ENCODE peak calls at places on chromosomes 1 and 21, in ten cellular contexts. F is K562, D is uterus, X is heart left ventricle, Y is ascending aorta, V is fibroblast of the aortic adventitia, L is colonic mucosa, B is AG04450, M is cardiac muscle cell, E is DND-41. H is an unnamed sample.

GRCh38 chr1:79815115-79815514 is 808.6 kb upstream of the ADGRL4 start:
- DNase-seq in F (no peak), D (no peak), X (no peak), Y (no peak), V (peak; percentile 25), L (no peak), B (no peak), M (no peak), E (no peak), H (no peak)

GRCh38 chr1:99737016-99737415 is 29.4 kb downstream of the FRRS1 start:
- DNase-seq in F (peak; percentile 55), D (no peak), X (peak; percentile 24), Y (no peak), V (peak; percentile 78), L (peak; percentile 37), B (peak; percentile 39), M (peak; percentile 79), E (no peak), H (peak; percentile 81)

GRCh38 chr1:39729030-39729429 is 9.7 kb upstream of the PPIE start:
- DNase-seq in F (no peak), D (no peak), X (no peak), Y (no peak), V (peak; percentile 13), L (no peak), B (no peak), M (peak; percentile 44), E (no peak), H (peak; percentile 16)

GRCh38 chr1:27418326-27418761 is 25.9 kb downstream of the GPR3 start:
- DNase-seq in F (peak; percentile 50), D (peak; percentile 78), X (peak; percentile 69), Y (peak; percentile 86), V (peak; percentile 93), L (peak; percentile 60), B (peak; percentile 82), M (peak; percentile 96), E (no peak), H (peak; percentile 97)

GRCh38 chr1:62057631-62058290 is 136.9 kb upstream of the L1TD1 start:
- DNase-seq in F (no peak), D (no peak), X (no peak), Y (no peak), V (no peak), L (no peak), B (no peak), M (no peak), E (no peak), H (no peak)

GRCh38 chr1:19154876-19155275 is 55.2 kb downstream of the UBR4 start:
- DNase-seq in F (no peak), D (no peak), X (no peak), Y (no peak), V (no peak), L (no peak), B (no peak), M (no peak), E (no peak), H (no peak)

GRCh38 chr1:98277111-98277510 is 356.3 kb upstream of the DPYD start:
- DNase-seq in F (no peak), D (no peak), X (no peak), Y (no peak), V (peak; percentile 58), L (no peak), B (peak; percentile 24), M (peak; percentile 52), E (no peak), H (peak; percentile 51)

GRCh38 chr21:16821588-16821987 is 691.3 kb upstream of the CXADR start:
- DNase-seq in F (no peak), D (no peak), X (no peak), Y (no peak), V (no peak), L (no peak), B (no peak), M (no peak), E (no peak), H (no peak)

GRCh38 chr1:202160377-202160940 is at the start of gene PTPN7:
- DNase-seq in F (peak; percentile 75), D (no peak), X (no peak), Y (no peak), V (no peak), L (peak; percentile 49), B (no peak), M (no peak), E (peak; percentile 95), H (no peak)

GRCh38 chr1:192973988-192974387 is 85.2 kb downstream of the UCHL5 start:
- DNase-seq in F (no peak), D (no peak), X (no peak), Y (no peak), V (no peak), L (no peak), B (no peak), M (no peak), E (no peak), H (no peak)

GRCh38 chr1:192976576-192976975 is 82.6 kb downstream of the UCHL5 start:
- DNase-seq in F (peak; percentile 42), D (no peak), X (no peak), Y (no peak), V (no peak), L (no peak), B (no peak), M (no peak), E (no peak), H (no peak)

GRCh38 chr1:192974701-192975100 is 84.5 kb downstream of the UCHL5 start:
- DNase-seq in F (no peak), D (no peak), X (no peak), Y (no peak), V (no peak), L (no peak), B (no peak), M (peak; percentile 25), E (no peak), H (peak; percentile 36)

GRCh38 chr1:192977089-192977706 is 82.0 kb downstream of the UCHL5 start:
- DNase-seq in F (peak; percentile 92), D (no peak), X (no peak), Y (no peak), V (no peak), L (no peak), B (no peak), M (no peak), E (no peak), H (no peak)

DNA sequence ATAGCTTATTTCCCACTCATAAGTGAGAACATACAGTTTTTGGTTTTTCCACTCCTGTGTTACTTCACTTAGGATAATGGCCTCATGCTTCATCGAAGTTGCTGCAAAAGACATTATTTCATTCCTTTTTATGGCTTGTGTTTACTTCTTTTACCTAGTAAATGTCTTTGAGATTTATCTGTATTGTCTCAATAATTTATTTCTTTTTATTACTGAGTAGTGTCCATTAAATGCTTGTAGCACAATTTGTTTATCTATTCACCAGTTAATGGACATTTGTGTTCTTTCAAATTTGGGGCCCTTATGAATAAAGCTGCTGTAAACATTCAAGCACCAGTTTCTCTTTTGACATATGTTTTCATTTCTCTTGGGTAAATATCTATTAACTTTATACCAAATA is 86.0 kb downstream of the UCHL5 start:
- DNase-seq in F (no peak), D (no peak), X (no peak), Y (no peak), V (no peak), L (no peak), B (no peak), M (no peak), E (no peak), H (no peak)
- H3K4me3 ChIP-seq in F (no peak overlapping the region), D (no peak overlapping the region), X (no peak overlapping the region), Y (no peak overlapping the region), V (no peak overlapping the region), L (no peak overlapping the region), B (no peak overlapping the region), M (no peak overlapping the region), E (no peak overlapping the region), H (no peak overlapping the region)

DNA sequence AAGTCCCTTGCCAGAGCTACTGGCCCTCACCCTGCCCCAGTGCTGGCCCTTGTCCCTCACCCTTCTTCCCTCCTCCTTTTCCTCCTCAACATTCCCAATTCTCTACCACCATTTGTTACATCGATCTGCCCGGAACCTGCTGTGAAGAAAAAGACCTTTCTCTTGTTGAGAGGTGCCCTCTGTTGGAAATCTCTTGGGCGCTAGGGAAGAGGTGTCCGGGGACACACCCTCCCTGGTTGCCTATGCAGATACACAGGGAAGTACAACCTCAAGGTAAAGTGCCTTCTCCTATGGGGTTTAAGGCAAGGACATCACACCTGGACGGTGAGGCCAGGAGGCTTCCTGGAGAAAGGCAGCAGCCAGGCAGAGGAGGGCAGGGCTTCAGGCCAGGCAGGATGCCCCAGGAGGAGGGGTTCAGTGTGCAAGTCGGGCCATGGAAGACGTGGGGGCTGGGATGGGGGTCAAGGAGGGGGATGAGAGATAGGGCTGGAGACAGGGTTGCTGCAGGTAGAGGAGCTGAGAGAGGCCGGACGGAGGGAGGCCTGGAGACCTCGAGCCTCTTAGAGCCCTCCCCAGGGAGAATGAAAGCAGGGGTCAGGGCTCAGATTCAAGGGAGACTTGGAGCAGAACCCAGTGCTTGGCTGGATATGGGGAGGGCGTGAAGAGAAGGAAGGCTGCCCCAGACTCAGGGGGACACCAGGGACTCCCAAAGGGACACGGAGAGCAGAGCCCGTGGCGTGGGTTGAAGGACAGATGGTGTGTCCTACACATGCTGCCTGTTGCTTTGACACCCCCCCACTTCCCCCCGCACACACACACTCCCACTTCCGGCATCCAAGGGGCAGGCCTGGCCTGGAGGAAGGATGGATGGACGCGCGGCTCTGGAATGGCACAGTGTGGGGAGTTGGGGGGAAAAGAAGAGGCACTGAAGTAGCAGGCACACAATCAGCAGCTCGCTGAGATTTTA is 44.5 kb downstream of the RIPK4 start:
- DNase-seq in F (no peak), D (no peak), X (no peak), Y (no peak), V (no peak), L (no peak), B (no peak), M (no peak), E (no peak), H (no peak)
- TF ChIP-seq CTCF in F (no peak), D (no peak), X (no peak), Y (no peak), V (no peak), L (no peak), B (no peak), M (no peak), E (no peak), H (no peak)

DNA sequence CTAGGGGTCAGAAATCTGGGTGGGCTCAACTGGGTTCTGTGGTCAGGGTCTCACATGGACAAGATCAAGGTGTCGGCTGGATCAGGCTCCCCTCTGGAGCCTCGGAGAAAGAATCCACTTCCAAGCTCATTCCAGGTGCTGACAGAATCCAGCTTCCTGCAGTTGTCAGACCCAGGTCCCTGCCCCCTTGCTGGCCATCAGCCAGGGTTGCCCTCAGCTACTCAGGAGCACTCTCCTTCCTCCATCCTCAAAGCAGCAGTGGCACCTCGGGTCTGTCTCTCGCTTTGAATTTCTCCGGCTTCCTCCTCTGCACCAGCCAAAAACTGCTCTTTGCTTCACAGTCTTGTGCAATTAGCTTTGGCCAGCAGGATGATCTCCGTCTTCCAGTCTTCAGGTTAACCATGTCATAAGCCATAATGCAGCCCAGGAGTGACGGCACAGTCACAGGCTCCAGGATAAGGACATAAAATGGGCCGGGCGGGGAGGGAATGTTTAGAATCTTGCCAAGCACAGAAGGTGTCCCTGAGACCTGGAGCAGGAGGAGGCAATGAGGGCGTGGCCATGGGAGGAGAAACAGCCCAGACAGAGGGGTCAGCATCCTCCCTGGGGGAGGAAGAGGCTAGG is 79.4 kb upstream of the SLC25A33 start:
- DNase-seq in F (no peak), D (peak; percentile 32), X (no peak), Y (no peak), V (peak; percentile 23), L (no peak), B (no peak), M (no peak), E (no peak), H (peak; percentile 6)
- H3K4me3 ChIP-seq in F (no peak overlapping the region), D (no peak overlapping the region), X (no peak overlapping the region), Y (no peak overlapping the region), V (no peak overlapping the region), L (no peak overlapping the region), B (no peak overlapping the region), M (no peak overlapping the region), E (no peak overlapping the region), H (no peak overlapping the region)

GRCh38 chr1:224507771-224508523 is 73.3 kb upstream of the WDR26 start:
- DNase-seq in F (no peak), D (no peak), X (no peak), Y (no peak), V (peak; percentile 85), L (no peak), B (no peak), M (no peak), E (no peak), H (no peak)
- TF ChIP-seq CTCF in F (no peak), D (no peak), X (no peak), Y (no peak), V (no peak), L (no peak), B (no peak), M (no peak), E (no peak), H (no peak)

H was measured in cardiac fibroblast.